ENCODE peak calls at places on chromosomes 13 and 19, in nine cellular contexts. M is mucosa of gallbladder; E is Daoy; Q is stimulated activated CD8-positive, alpha-beta memory T cell treated with anti-CD3 and anti-CD28 coated beads, Interleukin-7, amount 100 ng/mL, for 1 hour; G is KG1; J is NCI-H510A treated with DMSO at 0.1 percent for 48 hours; L is T-helper 1 cell; Y is dermis microvascular lymphatic vessel endothelial cell; Z is CD4-positive, alpha-beta T cell. I is an unnamed sample.

GRCh38 chr19:37304190-37304883 is 66.6 kb upstream of the ZNF527 start:
- DNase-seq in M (no peak), Y (peak), G (no peak), E (peak), L (no peak), Z (no peak), Q (no peak), J (peak), I (peak)

GRCh38 chr19:41753936-41754529 is 1.3 kb upstream of the CEACAM6 start:
- DNase-seq in Y (peak), Z (peak), G (no peak), J (peak), L (peak), Q (peak), E (peak), M (peak), I (peak)

GRCh38 chr13:63435668-63436275 is 2020.1 kb upstream of the PCDH20 start:
- DNase-seq in J (no peak), M (no peak), Z (no peak), Y (no peak), Q (no peak), E (no peak), G (no peak), L (no peak), I (peak)

GRCh38 chr13:87661471-87661870 is 9.7 kb upstream of the SLITRK5 start:
- DNase-seq in J (no peak), Z (no peak), E (no peak), G (no peak), M (no peak), Y (no peak), L (no peak), Q (no peak), I (peak)

GRCh38 chr13:28531195-28531955 is 36.4 kb upstream of the FLT1 start:
- DNase-seq in Z (no peak), M (no peak), E (peak), J (no peak), L (no peak), Q (no peak), G (no peak), Y (peak), I (peak)

GRCh38 chr13:42553098-42554046 is 20.6 kb upstream of the TNFSF11 start:
- DNase-seq in Y (peak), Q (no peak), E (no peak), M (no peak), J (peak), Z (no peak), L (no peak), G (no peak), I (no peak)

GRCh38 chr19:48659768-48660167 is 13.0 kb downstream of the NTN5 start:
- DNase-seq in J (no peak), L (no peak), Z (no peak), E (no peak), M (no peak), Y (no peak), Q (no peak), G (no peak), I (no peak)

GRCh38 chr19:51186323-51186722 is 38.6 kb upstream of the CD33 start:
- DNase-seq in M (no peak), L (no peak), Q (no peak), Y (no peak), Z (no peak), G (no peak), E (no peak), J (no peak), I (no peak)

GRCh38 chr19:49987159-49987698 is 26.3 kb upstream of the SIGLEC11 start:
- DNase-seq in G (peak), L (peak), Q (peak), M (peak), Y (peak), J (no peak), Z (peak), E (peak), I (peak)

GRCh38 chr13:91058919-91059318 is 288.6 kb upstream of the MIR17HG start:
- DNase-seq in Q (no peak), L (no peak), Z (no peak), Y (no peak), M (no peak), E (no peak), G (no peak), J (no peak), I (no peak)

GRCh38 chr19:17086129-17086528 is 10.6 kb downstream of the MYO9B start:
- DNase-seq in J (no peak), L (no peak), G (no peak), Q (no peak), Y (no peak), Z (no peak), M (no peak), E (no peak), I (no peak)

GRCh38 chr13:42644841-42645240 is 70.9 kb downstream of the TNFSF11 start:
- DNase-seq in L (no peak), Q (no peak), G (no peak), J (no peak), Z (no peak), Y (no peak), E (no peak), M (no peak), I (no peak)

GRCh38 chr13:49353908-49354307 is 90.0 kb downstream of the CAB39L start:
- DNase-seq in J (no peak), E (no peak), M (no peak), G (no peak), Q (no peak), Z (no peak), Y (no peak), L (no peak), I (no peak)

GRCh38 chr19:18995804-18996241 is 37.5 kb downstream of the SUGP2 start:
- DNase-seq in Z (no peak), L (peak), Q (no peak), M (peak), G (no peak), J (peak), E (peak), Y (peak), I (peak)

GRCh38 chr19:14337510-14337909 is 43.7 kb upstream of the ADGRE5 start:
- DNase-seq in Q (no peak), Z (peak), J (no peak), Y (peak), G (no peak), E (peak), L (peak), M (no peak), I (peak)

GRCh38 chr19:1273263-1274041 is 1.9 kb upstream of the FAM174C start:
- DNase-seq in Z (no peak), L (no peak), E (no peak), Y (no peak), G (no peak), J (no peak), M (no peak), Q (no peak), I (no peak)

GRCh38 chr19:46821512-46822359 is 28.9 kb downstream of the AP2S1 start:
- DNase-seq in J (peak), E (no peak), Z (peak), Q (peak), L (peak), G (no peak), M (no peak), Y (no peak), I (peak)

GRCh38 chr19:7533281-7533819 is 2.2 kb upstream of the PNPLA6 start:
- DNase-seq in J (no peak), E (peak), M (peak), Z (no peak), Q (no peak), Y (peak), L (no peak), G (no peak), I (peak)

GRCh38 chr19:56660381-56661105 is 11.0 kb downstream of the ZNF835 start:
- DNase-seq in E (no peak), Z (no peak), Q (no peak), J (no peak), Y (no peak), L (no peak), G (no peak), M (no peak), I (no peak)

GRCh38 chr13:76711515-76712182 is 174.6 kb downstream of the KCTD12 start:
- DNase-seq in Q (no peak), M (peak), Z (no peak), J (no peak), E (peak), Y (peak), G (no peak), L (no peak), I (peak)

GRCh38 chr19:48487944-48488343 is 18.8 kb downstream of the CYTH2 start:
- DNase-seq in Y (peak), E (peak), M (peak), G (no peak), J (no peak), Q (no peak), Z (no peak), L (no peak), I (no peak)

GRCh38 chr13:37074703-37075102 is 15.2 kb upstream of the SUPT20H start:
- DNase-seq in G (no peak), E (no peak), Y (peak), Q (no peak), L (no peak), J (peak), M (no peak), Z (no peak), I (no peak)

GRCh38 chr19:54432144-54432738 is 16.8 kb upstream of the LENG8 start:
- DNase-seq in L (no peak), G (no peak), Q (no peak), E (no peak), J (no peak), M (no peak), Z (no peak), Y (no peak), I (no peak)

GRCh38 chr19:10517760-10518443 is 655 bp upstream of the S1PR5 start:
- DNase-seq in L (no peak), G (no peak), Q (no peak), J (peak), E (peak), Z (no peak), Y (no peak), M (no peak), I (peak)

GRCh38 chr19:17079710-17080440 is 4.3 kb downstream of the MYO9B start:
- DNase-seq in J (no peak), L (peak), Y (peak), Q (peak), E (peak), M (peak), Z (peak), G (no peak), I (peak)

GRCh38 chr13:101985321-101985720 is 416.5 kb downstream of the FGF14 start:
- DNase-seq in Y (no peak), G (no peak), J (no peak), E (peak), Z (no peak), Q (no peak), L (no peak), M (no peak), I (no peak)

GRCh38 chr19:17720487-17720839 is 1.2 kb downstream of the MAP1S start:
- DNase-seq in Y (peak), M (no peak), Q (no peak), L (no peak), E (no peak), G (no peak), J (no peak), Z (no peak), I (peak)

GRCh38 chr19:55309437-55309836 is 15.7 kb downstream of the TMEM150B start:
- DNase-seq in Y (no peak), L (no peak), M (no peak), E (no peak), Z (no peak), J (no peak), Q (no peak), G (no peak), I (no peak)

GRCh38 chr13:98798849-98799645 is 46.6 kb upstream of the SLC15A1 start:
- DNase-seq in J (no peak), M (no peak), Y (no peak), Q (no peak), G (no peak), E (no peak), Z (no peak), L (no peak), I (no peak)

GRCh38 chr19:49520705-49521319 is 7.0 kb upstream of the RCN3 start:
- DNase-seq in Z (no peak), J (no peak), L (no peak), M (peak), E (no peak), G (no peak), Y (no peak), Q (no peak), I (no peak)

I was measured in SJCRH30.